ENCODE peak calls at places on chromosomes 5 and 9, in nine cellular contexts. One of them, this sample, is unnamed. For H3K4me1, the result is how much of the 10 kb centered on the place peaks cover.

GRCh38 chr5:122704247-122705036 is 70.4 kb upstream of the SNX2 start:
- DNase-seq in Karpas-422: peak
- DNase-seq in hepatocyte: peak
- DNase-seq in esophagus muscularis mucosa: no peak
- DNase-seq in aorta: no peak
- DNase-seq in ovary: no peak
- DNase-seq in adrenal gland: no peak
- DNase-seq in neuronal stem cell: no peak
- DNase-seq in cardiac muscle cell: peak
- DNase-seq in this sample: peak

GRCh38 chr5:31116466-31117031 is 76.9 kb upstream of the CDH6 start:
- DNase-seq in aorta: no peak
- DNase-seq in Karpas-422: no peak
- DNase-seq in ovary: no peak
- DNase-seq in hepatocyte: no peak
- DNase-seq in adrenal gland: no peak
- DNase-seq in neuronal stem cell: no peak
- DNase-seq in esophagus muscularis mucosa: no peak
- DNase-seq in cardiac muscle cell: peak
- DNase-seq in this sample: no peak

GRCh38 chr9:115606851-115607250 is 488.9 kb upstream of the TNC start:
- DNase-seq in ovary: no peak
- DNase-seq in hepatocyte: no peak
- DNase-seq in adrenal gland: no peak
- DNase-seq in esophagus muscularis mucosa: no peak
- DNase-seq in Karpas-422: no peak
- DNase-seq in neuronal stem cell: no peak
- DNase-seq in cardiac muscle cell: peak
- DNase-seq in aorta: no peak
- DNase-seq in this sample: no peak

GRCh38 chr5:439181-439580 is 3.8 kb upstream of the EXOC3 start:
- DNase-seq in Karpas-422: no peak
- DNase-seq in esophagus muscularis mucosa: no peak
- DNase-seq in aorta: peak
- DNase-seq in hepatocyte: no peak
- DNase-seq in ovary: no peak
- DNase-seq in adrenal gland: peak
- DNase-seq in neuronal stem cell: no peak
- DNase-seq in cardiac muscle cell: no peak
- DNase-seq in this sample: no peak

GRCh38 chr5:116115163-116115562 is 30.3 kb downstream of the COMMD10 start:
- DNase-seq in adrenal gland: no peak
- DNase-seq in aorta: no peak
- DNase-seq in esophagus muscularis mucosa: no peak
- DNase-seq in neuronal stem cell: no peak
- DNase-seq in Karpas-422: no peak
- DNase-seq in ovary: no peak
- DNase-seq in cardiac muscle cell: no peak
- DNase-seq in hepatocyte: no peak
- DNase-seq in this sample: no peak

GRCh38 chr9:114837923-114838322 is 32.1 kb upstream of the TNFSF15 start:
- DNase-seq in adrenal gland: no peak
- DNase-seq in Karpas-422: no peak
- DNase-seq in aorta: no peak
- DNase-seq in esophagus muscularis mucosa: no peak
- DNase-seq in hepatocyte: no peak
- DNase-seq in neuronal stem cell: no peak
- DNase-seq in ovary: no peak
- DNase-seq in cardiac muscle cell: no peak
- DNase-seq in this sample: peak

GRCh38 chr5:149765932-149766331 is 35.8 kb downstream of the PPARGC1B start:
- DNase-seq in neuronal stem cell: no peak
- DNase-seq in aorta: no peak
- DNase-seq in adrenal gland: no peak
- DNase-seq in hepatocyte: no peak
- DNase-seq in ovary: no peak
- DNase-seq in esophagus muscularis mucosa: no peak
- DNase-seq in cardiac muscle cell: no peak
- DNase-seq in Karpas-422: peak
- DNase-seq in this sample: no peak

GRCh38 chr5:129135633-129136032 is 41.1 kb downstream of the ISOC1 start:
- DNase-seq in esophagus muscularis mucosa: no peak
- DNase-seq in ovary: no peak
- DNase-seq in aorta: no peak
- DNase-seq in adrenal gland: no peak
- DNase-seq in hepatocyte: no peak
- DNase-seq in cardiac muscle cell: peak
- DNase-seq in Karpas-422: peak
- DNase-seq in neuronal stem cell: no peak
- DNase-seq in this sample: no peak

GRCh38 chr5:169067641-169068316 is 233.2 kb downstream of the SLIT3 start:
- DNase-seq in hepatocyte: no peak
- DNase-seq in adrenal gland: no peak
- DNase-seq in Karpas-422: no peak
- DNase-seq in aorta: no peak
- DNase-seq in esophagus muscularis mucosa: no peak
- DNase-seq in ovary: no peak
- DNase-seq in cardiac muscle cell: peak
- DNase-seq in neuronal stem cell: no peak
- DNase-seq in this sample: no peak

GRCh38 chr5:154117930-154118329 is 72.6 kb upstream of the GALNT10 start:
- DNase-seq in neuronal stem cell: no peak
- DNase-seq in adrenal gland: no peak
- DNase-seq in hepatocyte: no peak
- DNase-seq in esophagus muscularis mucosa: no peak
- DNase-seq in ovary: no peak
- DNase-seq in Karpas-422: peak
- DNase-seq in aorta: no peak
- DNase-seq in cardiac muscle cell: no peak
- DNase-seq in this sample: no peak

GRCh38 chr9:81035171-81035570 is 654.2 kb downstream of the TLE1 start:
- DNase-seq in ovary: no peak
- DNase-seq in neuronal stem cell: no peak
- DNase-seq in cardiac muscle cell: peak
- DNase-seq in Karpas-422: no peak
- DNase-seq in adrenal gland: no peak
- DNase-seq in esophagus muscularis mucosa: no peak
- DNase-seq in hepatocyte: no peak
- DNase-seq in aorta: no peak
- DNase-seq in this sample: peak

GRCh38 chr5:58085800-58086199 is 374.1 kb downstream of the PLK2 start:
- DNase-seq in ovary: no peak
- DNase-seq in Karpas-422: no peak
- DNase-seq in esophagus muscularis mucosa: no peak
- DNase-seq in neuronal stem cell: no peak
- DNase-seq in hepatocyte: no peak
- DNase-seq in aorta: no peak
- DNase-seq in cardiac muscle cell: peak
- DNase-seq in adrenal gland: no peak
- DNase-seq in this sample: peak

DNA sequence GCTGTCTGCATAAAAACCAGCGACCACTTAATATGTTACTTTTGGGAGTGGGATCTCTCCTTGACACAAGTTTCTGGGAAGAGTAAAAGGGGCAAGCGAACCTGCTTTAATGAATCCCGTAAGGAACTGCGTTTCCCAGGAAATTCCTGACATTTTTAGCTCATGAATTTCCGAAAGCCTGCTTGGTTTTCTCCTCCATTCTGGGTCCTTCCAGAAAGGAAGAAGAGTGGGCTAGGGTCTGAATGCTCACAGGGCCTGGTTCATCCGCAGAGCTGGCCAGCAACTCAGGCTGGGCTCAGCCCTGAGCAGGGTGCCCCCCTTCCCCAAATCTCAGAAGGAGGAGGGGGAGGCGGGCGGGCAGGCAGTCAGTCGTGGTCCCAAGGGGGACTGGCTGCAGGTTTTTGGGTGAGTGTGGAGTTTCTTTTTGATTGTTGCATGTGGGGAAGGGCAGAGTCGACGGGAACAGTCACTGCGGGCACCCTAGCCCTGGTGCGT is 1.2 kb upstream of the PURA start:
- DNase-seq in ovary: peak
- DNase-seq in esophagus muscularis mucosa: no peak
- DNase-seq in Karpas-422: peak
- DNase-seq in neuronal stem cell: no peak
- DNase-seq in cardiac muscle cell: peak
- DNase-seq in adrenal gland: no peak
- DNase-seq in aorta: no peak
- DNase-seq in hepatocyte: no peak
- DNase-seq in this sample: peak
- H3K4me3 ChIP-seq in ovary: peak
- H3K4me3 ChIP-seq in esophagus muscularis mucosa: peak
- H3K4me3 ChIP-seq in Karpas-422: peak
- H3K4me3 ChIP-seq in neuronal stem cell: no peak
- H3K4me3 ChIP-seq in cardiac muscle cell: no peak
- H3K4me3 ChIP-seq in adrenal gland: peak
- H3K4me3 ChIP-seq in aorta: peak
- H3K4me3 ChIP-seq in hepatocyte: peak
- H3K4me3 ChIP-seq in this sample: peak

DNA sequence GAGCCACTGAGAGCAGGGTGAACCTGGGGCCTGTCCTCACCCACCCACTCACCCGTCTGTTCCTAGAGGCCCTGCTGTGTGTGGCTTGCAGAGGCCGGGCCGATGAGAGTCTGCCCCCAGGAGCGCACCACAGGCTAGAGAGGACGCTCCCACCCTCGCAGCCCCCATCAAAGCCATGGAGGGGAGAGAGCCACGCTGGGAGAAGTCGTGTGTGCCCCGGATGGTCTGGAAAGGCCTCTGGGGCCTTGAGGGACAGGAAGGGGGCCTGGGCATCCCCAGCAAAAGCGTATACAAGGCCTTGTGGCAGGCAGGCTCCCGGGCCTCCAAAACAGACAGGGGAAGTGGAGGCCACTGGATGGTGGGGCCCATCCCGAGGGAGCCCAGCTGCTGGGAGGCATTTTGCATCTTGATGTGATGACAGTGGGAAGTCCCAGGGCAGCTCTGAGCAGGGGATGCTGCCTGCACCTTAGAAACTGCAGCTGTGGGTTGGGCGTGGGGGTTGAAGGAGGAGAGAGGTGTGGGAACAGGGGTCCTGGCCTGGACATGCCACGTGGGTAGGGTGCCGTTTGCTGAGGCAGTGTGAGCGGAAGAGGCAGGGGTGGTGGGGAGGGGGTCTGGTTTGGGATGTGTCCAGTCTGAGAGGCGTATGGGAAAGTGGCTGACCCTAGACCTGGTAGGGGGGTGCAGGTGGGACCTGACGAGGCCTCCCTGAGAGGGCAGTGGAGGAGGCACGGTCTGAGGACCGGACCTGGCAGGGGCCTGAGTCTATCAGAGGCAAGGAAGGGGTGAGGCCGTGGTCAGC is 43.0 kb upstream of the NOTCH1 start:
- DNase-seq in aorta: no peak
- DNase-seq in ovary: no peak
- DNase-seq in Karpas-422: no peak
- DNase-seq in neuronal stem cell: no peak
- DNase-seq in hepatocyte: no peak
- DNase-seq in cardiac muscle cell: no peak
- DNase-seq in esophagus muscularis mucosa: no peak
- DNase-seq in adrenal gland: no peak
- DNase-seq in this sample: no peak
- H3K27ac ChIP-seq in aorta: no peak
- H3K27ac ChIP-seq in ovary: no peak
- H3K27ac ChIP-seq in Karpas-422: no peak
- H3K27ac ChIP-seq in neuronal stem cell: peak
- H3K27ac ChIP-seq in hepatocyte: peak
- H3K27ac ChIP-seq in cardiac muscle cell: no peak
- H3K27ac ChIP-seq in esophagus muscularis mucosa: no peak
- H3K27ac ChIP-seq in adrenal gland: no peak
- H3K27ac ChIP-seq in this sample: no peak

GRCh38 chr9:136249881-136250559 is 4.4 kb upstream of the QSOX2 start:
- DNase-seq in hepatocyte: no peak
- DNase-seq in aorta: no peak
- DNase-seq in ovary: no peak
- DNase-seq in neuronal stem cell: no peak
- DNase-seq in Karpas-422: no peak
- DNase-seq in adrenal gland: peak
- DNase-seq in esophagus muscularis mucosa: no peak
- DNase-seq in cardiac muscle cell: no peak
- DNase-seq in this sample: no peak
- H3K4me1 ChIP-seq in hepatocyte: under half
- H3K4me1 ChIP-seq in aorta: under half
- H3K4me1 ChIP-seq in ovary: under half
- H3K4me1 ChIP-seq in neuronal stem cell: under half
- H3K4me1 ChIP-seq in Karpas-422: under half
- H3K4me1 ChIP-seq in adrenal gland: under half
- H3K4me1 ChIP-seq in esophagus muscularis mucosa: under half
- H3K4me1 ChIP-seq in cardiac muscle cell: under half
- H3K4me1 ChIP-seq in this sample: under half

DNA sequence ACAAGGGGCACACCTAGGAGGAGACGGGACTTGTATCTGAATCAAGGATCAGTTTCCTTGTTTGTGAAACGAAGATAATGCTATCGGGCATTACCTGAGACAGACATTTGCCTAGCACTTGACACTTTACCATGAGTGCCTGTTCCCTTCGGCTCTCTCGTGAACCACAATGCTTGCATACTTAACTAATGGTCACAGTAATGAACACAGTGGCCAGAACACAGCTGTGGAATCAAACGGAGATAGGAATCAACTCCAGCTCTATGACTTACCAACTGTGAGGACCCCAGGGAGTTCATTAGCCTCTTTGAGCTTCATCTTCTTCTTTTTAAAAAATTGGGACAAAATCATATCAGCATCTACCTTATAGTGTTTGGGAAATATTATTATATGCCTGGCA is 207.8 kb downstream of the DRD1 start:
- DNase-seq in neuronal stem cell: no peak
- DNase-seq in cardiac muscle cell: no peak
- DNase-seq in esophagus muscularis mucosa: no peak
- DNase-seq in Karpas-422: no peak
- DNase-seq in hepatocyte: no peak
- DNase-seq in aorta: no peak
- DNase-seq in ovary: no peak
- DNase-seq in adrenal gland: no peak
- DNase-seq in this sample: no peak
- H3K4me3 ChIP-seq in neuronal stem cell: no peak
- H3K4me3 ChIP-seq in cardiac muscle cell: no peak
- H3K4me3 ChIP-seq in esophagus muscularis mucosa: no peak
- H3K4me3 ChIP-seq in Karpas-422: no peak
- H3K4me3 ChIP-seq in hepatocyte: no peak
- H3K4me3 ChIP-seq in aorta: no peak
- H3K4me3 ChIP-seq in ovary: no peak
- H3K4me3 ChIP-seq in adrenal gland: no peak
- H3K4me3 ChIP-seq in this sample: no peak

DNA sequence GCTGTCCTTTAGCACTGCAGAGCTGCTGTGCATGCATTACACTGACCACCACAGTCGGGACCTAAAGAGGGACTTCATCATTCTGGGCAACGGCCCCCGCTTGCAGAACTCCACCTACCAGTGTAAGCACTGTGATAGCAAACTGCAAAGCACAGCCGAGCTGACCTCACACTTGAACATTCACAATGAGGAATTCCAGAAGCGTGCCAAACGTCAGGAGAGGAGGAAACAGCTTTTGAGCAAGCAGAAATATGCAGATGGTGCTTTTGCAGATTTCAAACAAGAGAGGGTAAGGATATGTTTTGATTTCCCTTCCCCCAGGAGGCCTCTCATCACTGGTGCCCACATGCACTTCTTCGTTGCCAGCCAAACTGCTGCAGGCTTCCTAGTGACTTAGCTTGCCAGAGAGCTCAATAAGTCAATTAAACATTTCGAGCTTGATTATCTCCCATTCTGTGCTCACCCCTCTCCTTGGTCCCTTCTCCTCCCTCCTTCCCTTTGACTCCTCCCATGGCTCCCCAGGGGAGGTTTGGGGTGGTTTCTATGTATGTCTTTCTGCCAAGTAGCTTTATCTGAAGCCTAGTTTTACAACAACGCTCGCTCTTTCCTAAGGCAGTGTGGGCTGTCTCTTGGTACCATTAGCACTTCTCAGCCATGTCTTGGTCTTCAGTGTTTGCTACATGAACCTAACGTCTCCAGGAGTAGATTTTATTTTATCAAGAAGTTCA is 66.7 kb downstream of the ZNF462 start:
- DNase-seq in hepatocyte: no peak
- DNase-seq in adrenal gland: no peak
- DNase-seq in ovary: no peak
- DNase-seq in esophagus muscularis mucosa: no peak
- DNase-seq in aorta: no peak
- DNase-seq in cardiac muscle cell: peak
- DNase-seq in neuronal stem cell: no peak
- DNase-seq in Karpas-422: no peak
- DNase-seq in this sample: peak
- H3K27ac ChIP-seq in hepatocyte: peak
- H3K27ac ChIP-seq in adrenal gland: no peak
- H3K27ac ChIP-seq in ovary: no peak
- H3K27ac ChIP-seq in esophagus muscularis mucosa: peak
- H3K27ac ChIP-seq in aorta: no peak
- H3K27ac ChIP-seq in cardiac muscle cell: no peak
- H3K27ac ChIP-seq in neuronal stem cell: no peak
- H3K27ac ChIP-seq in Karpas-422: no peak
- H3K27ac ChIP-seq in this sample: no peak